ENCODE peak calls at places on chromosome 22, in four cellular contexts. One of them, this sample, is unnamed.

GRCh38 chr22:22085702-22086500 is 103.3 kb upstream of the TOP3B start:
- DNase-seq in H1: no peak
- DNase-seq in HepG2: no peak
- DNase-seq in suprapubic skin: no peak
- DNase-seq in this sample: no peak

GRCh38 chr22:20866716-20867115 is 7.9 kb downstream of the SNAP29 start:
- DNase-seq in H1: no peak
- DNase-seq in HepG2: no peak
- DNase-seq in suprapubic skin: no peak
- DNase-seq in this sample: no peak

GRCh38 chr22:26568207-26568706 is 21.7 kb downstream of the TPST2 start:
- DNase-seq in H1: peak
- DNase-seq in HepG2: no peak
- DNase-seq in suprapubic skin: no peak
- DNase-seq in this sample: no peak

GRCh38 chr22:46830001-46830715 is 67.7 kb downstream of the TBC1D22A start:
- DNase-seq in H1: no peak
- DNase-seq in HepG2: no peak
- DNase-seq in suprapubic skin: no peak
- DNase-seq in this sample: no peak

GRCh38 chr22:26445577-26446275 is 16.7 kb downstream of the ASPHD2 start:
- DNase-seq in H1: no peak
- DNase-seq in HepG2: no peak
- DNase-seq in suprapubic skin: no peak
- DNase-seq in this sample: no peak

GRCh38 chr22:50153056-50153755 is 17.3 kb upstream of the PANX2 start:
- DNase-seq in H1: no peak
- DNase-seq in HepG2: no peak
- DNase-seq in suprapubic skin: peak
- DNase-seq in this sample: peak

GRCh38 chr22:17063372-17064106 is 21.3 kb upstream of the IL17RA start:
- DNase-seq in H1: no peak
- DNase-seq in HepG2: no peak
- DNase-seq in suprapubic skin: no peak
- DNase-seq in this sample: peak

GRCh38 chr22:45314054-45314721 is 4.5 kb downstream of the FAM118A start:
- DNase-seq in H1: no peak
- DNase-seq in HepG2: peak
- DNase-seq in suprapubic skin: no peak
- DNase-seq in this sample: no peak

GRCh38 chr22:25545117-25545516 is 19.4 kb upstream of the GRK3 start:
- DNase-seq in H1: no peak
- DNase-seq in HepG2: no peak
- DNase-seq in suprapubic skin: no peak
- DNase-seq in this sample: no peak

GRCh38 chr22:27139935-27140493 is 482.6 kb downstream of the MIAT start:
- DNase-seq in H1: no peak
- DNase-seq in HepG2: no peak
- DNase-seq in suprapubic skin: no peak
- DNase-seq in this sample: no peak

GRCh38 chr22:25987948-25988347 is 181.3 kb upstream of the SEZ6L start:
- DNase-seq in H1: no peak
- DNase-seq in HepG2: no peak
- DNase-seq in suprapubic skin: no peak
- DNase-seq in this sample: no peak

GRCh38 chr22:30881361-30882180 is 87.0 kb downstream of the MORC2 start:
- DNase-seq in H1: no peak
- DNase-seq in HepG2: peak
- DNase-seq in suprapubic skin: no peak
- DNase-seq in this sample: no peak

GRCh38 chr22:20571078-20571503 is 63.7 kb downstream of the MED15 start:
- DNase-seq in H1: no peak
- DNase-seq in HepG2: no peak
- DNase-seq in suprapubic skin: no peak
- DNase-seq in this sample: no peak

GRCh38 chr22:17922925-17923898 is 101.1 kb downstream of the MICAL3 start:
- DNase-seq in H1: no peak
- DNase-seq in HepG2: no peak
- DNase-seq in suprapubic skin: no peak
- DNase-seq in this sample: no peak

GRCh38 chr22:44412136-44412731 is 85.8 kb downstream of the RTL6 start:
- DNase-seq in H1: no peak
- DNase-seq in HepG2: no peak
- DNase-seq in suprapubic skin: peak
- DNase-seq in this sample: peak

GRCh38 chr22:44526431-44527115 is 28.5 kb upstream of the RTL6 start:
- DNase-seq in H1: no peak
- DNase-seq in HepG2: no peak
- DNase-seq in suprapubic skin: no peak
- DNase-seq in this sample: no peak

GRCh38 chr22:27801616-27802388 is at the start of gene MN1:
- DNase-seq in H1: no peak
- DNase-seq in HepG2: no peak
- DNase-seq in suprapubic skin: no peak
- DNase-seq in this sample: peak

GRCh38 chr22:33659423-33659822 is 260.9 kb downstream of the LARGE1 start:
- DNase-seq in H1: no peak
- DNase-seq in HepG2: no peak
- DNase-seq in suprapubic skin: no peak
- DNase-seq in this sample: no peak

GRCh38 chr22:46963672-46964545 is 201.5 kb downstream of the TBC1D22A start:
- DNase-seq in H1: no peak
- DNase-seq in HepG2: no peak
- DNase-seq in suprapubic skin: no peak
- DNase-seq in this sample: no peak

GRCh38 chr22:30561402-30562154 is 12.9 kb downstream of the GAL3ST1 start:
- DNase-seq in H1: no peak
- DNase-seq in HepG2: no peak
- DNase-seq in suprapubic skin: no peak
- DNase-seq in this sample: no peak

GRCh38 chr22:23178512-23179254 is 1.6 kb upstream of the BCR start:
- DNase-seq in H1: peak
- DNase-seq in HepG2: no peak
- DNase-seq in suprapubic skin: no peak
- DNase-seq in this sample: peak

GRCh38 chr22:49892226-49892899 is 25.9 kb downstream of the ALG12 start:
- DNase-seq in H1: no peak
- DNase-seq in HepG2: no peak
- DNase-seq in suprapubic skin: no peak
- DNase-seq in this sample: no peak

GRCh38 chr22:49207008-49207775 is 620.5 kb downstream of the BRD1 start:
- DNase-seq in H1: no peak
- DNase-seq in HepG2: no peak
- DNase-seq in suprapubic skin: peak
- DNase-seq in this sample: peak

GRCh38 chr22:43985532-43985931 is 30.3 kb downstream of the SAMM50 start:
- DNase-seq in H1: no peak
- DNase-seq in HepG2: no peak
- DNase-seq in suprapubic skin: peak
- DNase-seq in this sample: no peak

GRCh38 chr22:41341990-41342389 is 39.8 kb upstream of the TEF start:
- DNase-seq in H1: no peak
- DNase-seq in HepG2: no peak
- DNase-seq in suprapubic skin: no peak
- DNase-seq in this sample: no peak

GRCh38 chr22:21952586-21953571 is at the start of gene PPM1F:
- DNase-seq in H1: peak
- DNase-seq in HepG2: peak
- DNase-seq in suprapubic skin: peak
- DNase-seq in this sample: peak

GRCh38 chr22:27650572-27650971 is 151.0 kb downstream of the MN1 start:
- DNase-seq in H1: no peak
- DNase-seq in HepG2: no peak
- DNase-seq in suprapubic skin: no peak
- DNase-seq in this sample: no peak

GRCh38 chr22:27674524-27674923 is 127.0 kb downstream of the MN1 start:
- DNase-seq in H1: no peak
- DNase-seq in HepG2: no peak
- DNase-seq in suprapubic skin: no peak
- DNase-seq in this sample: no peak

GRCh38 chr22:41782316-41782715 is 18.2 kb upstream of the CCDC134 start:
- DNase-seq in H1: no peak
- DNase-seq in HepG2: no peak
- DNase-seq in suprapubic skin: no peak
- DNase-seq in this sample: no peak

GRCh38 chr22:41028841-41029240 is 63.6 kb upstream of the EP300 start:
- DNase-seq in H1: no peak
- DNase-seq in HepG2: peak
- DNase-seq in suprapubic skin: no peak
- DNase-seq in this sample: no peak

GRCh38 chr22:50048066-50048765 is 9.9 kb downstream of the TTLL8 start:
- DNase-seq in H1: no peak
- DNase-seq in HepG2: no peak
- DNase-seq in suprapubic skin: peak
- DNase-seq in this sample: no peak

GRCh38 chr22:19523240-19524169 is 705 bp downstream of the CLDN5 start:
- DNase-seq in H1: no peak
- DNase-seq in HepG2: no peak
- DNase-seq in suprapubic skin: no peak
- DNase-seq in this sample: no peak
- TF ChIP-seq POLR2A in H1: no peak
- TF ChIP-seq POLR2A in HepG2: no peak
- TF ChIP-seq POLR2A in suprapubic skin: no peak
- TF ChIP-seq POLR2A in this sample: no peak

GRCh38 chr22:38420734-38421133 is 34.3 kb downstream of the KCNJ4 start:
- DNase-seq in H1: no peak
- DNase-seq in HepG2: no peak
- DNase-seq in suprapubic skin: no peak
- DNase-seq in this sample: no peak

GRCh38 chr22:38424525-38425080 is 30.4 kb downstream of the KCNJ4 start:
- DNase-seq in H1: no peak
- DNase-seq in HepG2: no peak
- DNase-seq in suprapubic skin: no peak
- DNase-seq in this sample: no peak

GRCh38 chr22:38423512-38424503 is 31.2 kb downstream of the KCNJ4 start:
- DNase-seq in H1: no peak
- DNase-seq in HepG2: peak
- DNase-seq in suprapubic skin: no peak
- DNase-seq in this sample: no peak

GRCh38 chr22:38419864-38420172 is 35.2 kb downstream of the KCNJ4 start:
- DNase-seq in H1: no peak
- DNase-seq in HepG2: no peak
- DNase-seq in suprapubic skin: no peak
- DNase-seq in this sample: no peak

GRCh38 chr22:38422615-38423511 is 32.1 kb downstream of the KCNJ4 start:
- DNase-seq in H1: no peak
- DNase-seq in HepG2: no peak
- DNase-seq in suprapubic skin: no peak
- DNase-seq in this sample: no peak
- H3K27ac ChIP-seq in H1: no peak
- H3K27ac ChIP-seq in HepG2: no peak
- H3K27ac ChIP-seq in suprapubic skin: no peak
- H3K27ac ChIP-seq in this sample: no peak

GRCh38 chr22:42836026-42836425 is 21.0 kb downstream of the ARFGAP3 start:
- DNase-seq in H1: no peak
- DNase-seq in HepG2: no peak
- DNase-seq in suprapubic skin: no peak
- DNase-seq in this sample: no peak

GRCh38 chr22:42841444-42841843 is 15.6 kb downstream of the ARFGAP3 start:
- DNase-seq in H1: no peak
- DNase-seq in HepG2: no peak
- DNase-seq in suprapubic skin: no peak
- DNase-seq in this sample: no peak

GRCh38 chr22:42834177-42834949 is 22.7 kb downstream of the ARFGAP3 start:
- DNase-seq in H1: no peak
- DNase-seq in HepG2: no peak
- DNase-seq in suprapubic skin: no peak
- DNase-seq in this sample: no peak

GRCh38 chr22:42833104-42833503 is 24.0 kb downstream of the ARFGAP3 start:
- DNase-seq in H1: no peak
- DNase-seq in HepG2: no peak
- DNase-seq in suprapubic skin: no peak
- DNase-seq in this sample: no peak

DNA sequence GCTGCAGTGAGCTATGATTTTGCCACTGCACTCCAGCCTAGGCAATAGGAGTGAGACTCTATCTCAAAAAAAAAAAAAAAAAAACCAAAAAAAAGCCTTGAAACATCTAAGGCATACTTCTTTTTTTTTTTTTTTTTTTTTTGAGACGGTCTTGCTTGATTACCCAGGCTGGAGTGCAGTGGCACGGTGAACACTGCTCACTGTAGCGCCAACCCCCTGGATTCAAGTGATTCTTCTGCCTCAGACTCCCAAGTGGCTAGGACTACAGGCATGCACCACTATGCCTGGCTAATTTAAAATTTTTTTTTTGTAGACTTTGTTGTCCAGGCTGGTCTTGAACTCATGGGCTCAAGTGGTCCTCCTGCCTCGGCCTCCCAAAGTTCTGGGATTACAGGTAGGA is 19.5 kb downstream of the ARFGAP3 start:
- DNase-seq in H1: no peak
- DNase-seq in HepG2: no peak
- DNase-seq in suprapubic skin: no peak
- DNase-seq in this sample: no peak
- TF ChIP-seq EP300 in H1: no peak
- TF ChIP-seq EP300 in HepG2: no peak
- TF ChIP-seq EP300 in suprapubic skin: no peak
- TF ChIP-seq EP300 in this sample: no peak

GRCh38 chr22:36546932-36547331 is 18.0 kb upstream of the EIF3D start:
- DNase-seq in H1: no peak
- DNase-seq in HepG2: peak
- DNase-seq in suprapubic skin: no peak
- DNase-seq in this sample: no peak
- TF ChIP-seq POLR2A in H1: no peak
- TF ChIP-seq POLR2A in HepG2: no peak
- TF ChIP-seq POLR2A in suprapubic skin: no peak
- TF ChIP-seq POLR2A in this sample: no peak